ENCODE peak calls at places on chromosomes 6 and 20, in five cellular contexts. Q is K562, A is HepG2, V is GM12878, E is SK-N-SH. J is an unnamed sample.

GRCh38 chr6:167559675-167560479 is 235.0 kb downstream of the TTLL2 start:
- DNase-seq in V (no peak), Q (no peak), E (no peak), A (peak), J (no peak)

GRCh38 chr6:167129588-167129987 is 6.7 kb downstream of the CCR6 start:
- DNase-seq in V (no peak), A (no peak), E (no peak), Q (no peak), J (no peak)

GRCh38 chr6:130851026-130851425 is 23.8 kb downstream of the SMLR1 start:
- DNase-seq in A (no peak), V (no peak), E (no peak), Q (no peak), J (no peak)

GRCh38 chr6:132490024-132490423 is 22.9 kb downstream of the STX7 start:
- DNase-seq in V (no peak), E (no peak), A (no peak), Q (no peak), J (no peak)

GRCh38 chr20:25310268-25310920 is 62.5 kb downstream of the PYGB start:
- DNase-seq in V (peak), A (peak), E (peak), Q (peak), J (peak)

GRCh38 chr6:12024715-12025434 is 12.8 kb downstream of the HIVEP1 start:
- DNase-seq in A (no peak), V (no peak), E (no peak), Q (no peak), J (peak)

GRCh38 chr6:46963626-46964025 is 41.9 kb upstream of the ADGRF5 start:
- DNase-seq in Q (no peak), V (no peak), E (no peak), A (no peak), J (no peak)

GRCh38 chr6:35605600-35605999 is 83.1 kb downstream of the FKBP5 start:
- DNase-seq in E (no peak), V (no peak), A (no peak), Q (no peak), J (no peak)

GRCh38 chr6:27726620-27727023 is 185.6 kb downstream of the OR2B2 start:
- DNase-seq in V (no peak), A (peak), E (no peak), Q (peak), J (peak)

GRCh38 chr6:138973481-138974140 is 14.4 kb downstream of the REPS1 start:
- DNase-seq in A (no peak), V (no peak), Q (no peak), E (no peak), J (peak)

GRCh38 chr6:101404767-101405166 is 11.3 kb downstream of the GRIK2 start:
- DNase-seq in Q (no peak), V (no peak), A (no peak), E (no peak), J (no peak)

GRCh38 chr6:26258199-26258977 is 106.6 kb upstream of the BTN3A2 start:
- DNase-seq in A (peak), Q (peak), E (no peak), V (no peak), J (no peak)

GRCh38 chr6:45169815-45170214 is 158.3 kb upstream of the RUNX2 start:
- DNase-seq in V (no peak), Q (no peak), A (no peak), E (no peak), J (no peak)

GRCh38 chr20:50694379-50695143 is 3.2 kb upstream of the RIPOR3 start:
- DNase-seq in E (no peak), V (no peak), Q (no peak), A (peak), J (peak)

GRCh38 chr6:71979911-71980310 is 93.6 kb downstream of the RIMS1 start:
- DNase-seq in V (no peak), Q (no peak), E (no peak), A (no peak), J (peak)

GRCh38 chr6:11434565-11435326 is 102.8 kb upstream of the TMEM170B start:
- DNase-seq in A (peak), E (no peak), V (no peak), Q (no peak), J (peak)

GRCh38 chr6:26555505-26556262 is 17.5 kb downstream of the HMGN4 start:
- DNase-seq in A (no peak), E (no peak), Q (peak), V (no peak), J (peak)

GRCh38 chr6:99991955-99992354 is 2.1 kb downstream of the MCHR2 start:
- DNase-seq in E (no peak), A (no peak), Q (no peak), V (no peak), J (no peak)

GRCh38 chr6:161038229-161039003 is 46.8 kb downstream of the MAP3K4 start:
- DNase-seq in E (no peak), Q (no peak), V (peak), A (no peak), J (peak)

GRCh38 chr20:10131612-10132345 is 86.9 kb upstream of the SNAP25 start:
- DNase-seq in Q (no peak), A (no peak), V (no peak), E (peak), J (peak)

GRCh38 chr6:41777886-41778285 is 1.8 kb downstream of the FRS3 start:
- DNase-seq in E (no peak), A (no peak), Q (no peak), V (no peak), J (no peak)

GRCh38 chr6:137495652-137496391 is 1.6 kb upstream of the OLIG3 start:
- DNase-seq in A (no peak), Q (no peak), V (no peak), E (no peak), J (no peak)

GRCh38 chr20:35743693-35744491 is 1.8 kb upstream of the RBM39 start:
- DNase-seq in Q (peak), E (no peak), A (peak), V (no peak), J (peak)

GRCh38 chr6:32940656-32941411 is at the start of gene HLA-DMB:
- DNase-seq in Q (peak), V (peak), E (peak), A (peak), J (peak)

GRCh38 chr6:108497883-108498282 is 62.8 kb upstream of the FOXO3 start:
- DNase-seq in Q (peak), E (peak), A (peak), V (no peak), J (peak)

GRCh38 chr6:152457949-152458624 is 179.1 kb downstream of the SYNE1 start:
- DNase-seq in E (no peak), Q (no peak), V (no peak), A (peak), J (peak)

GRCh38 chr6:160379464-160379863 is 31.3 kb downstream of the SLC22A3 start:
- DNase-seq in V (no peak), Q (no peak), E (no peak), A (no peak), J (peak)

GRCh38 chr6:41549673-41550072 is 3.5 kb downstream of the FOXP4 start:
- DNase-seq in Q (no peak), V (no peak), E (no peak), A (no peak), J (no peak)

GRCh38 chr6:44967481-44967880 is 360.6 kb upstream of the RUNX2 start:
- DNase-seq in A (no peak), V (no peak), Q (no peak), E (no peak), J (no peak)

GRCh38 chr6:26054937-26055669 is 32.1 kb upstream of the HFE start:
- DNase-seq in V (peak), E (peak), Q (peak), A (peak), J (peak)

GRCh38 chr6:44177691-44178423 is 19.2 kb downstream of the CAPN11 start:
- DNase-seq in V (no peak), Q (no peak), A (no peak), E (no peak), J (peak)

GRCh38 chr20:17493173-17493572 is 38.0 kb downstream of the BFSP1 start:
- DNase-seq in E (no peak), V (no peak), A (no peak), Q (no peak), J (no peak)

GRCh38 chr6:130148181-130148580 is 74.6 kb downstream of the SAMD3 start:
- DNase-seq in V (no peak), E (no peak), A (no peak), Q (peak), J (no peak)

GRCh38 chr6:129440691-129441090 is 269.3 kb downstream of the ARHGAP18 start:
- DNase-seq in V (no peak), E (no peak), A (no peak), Q (peak), J (peak)

GRCh38 chr6:57162008-57162407 is 10.1 kb upstream of the BAG2 start:
- DNase-seq in V (no peak), Q (no peak), E (no peak), A (no peak), J (peak)

GRCh38 chr20:34473262-34473883 is 42.8 kb upstream of the DYNLRB1 start:
- DNase-seq in A (peak), Q (peak), E (peak), V (no peak), J (peak)

GRCh38 chr6:26025894-26026832 is 61.1 kb upstream of the HFE start:
- DNase-seq in V (peak), E (peak), Q (peak), A (peak), J (peak)

GRCh38 chr6:41278699-41279405 is 7.6 kb downstream of the TREM1 start:
- DNase-seq in V (no peak), A (peak), E (peak), Q (peak), J (peak)

GRCh38 chr6:143792402-143793339 is 50.5 kb upstream of the LTV1 start:
- DNase-seq in A (no peak), Q (peak), V (no peak), E (no peak), J (no peak)

DNA sequence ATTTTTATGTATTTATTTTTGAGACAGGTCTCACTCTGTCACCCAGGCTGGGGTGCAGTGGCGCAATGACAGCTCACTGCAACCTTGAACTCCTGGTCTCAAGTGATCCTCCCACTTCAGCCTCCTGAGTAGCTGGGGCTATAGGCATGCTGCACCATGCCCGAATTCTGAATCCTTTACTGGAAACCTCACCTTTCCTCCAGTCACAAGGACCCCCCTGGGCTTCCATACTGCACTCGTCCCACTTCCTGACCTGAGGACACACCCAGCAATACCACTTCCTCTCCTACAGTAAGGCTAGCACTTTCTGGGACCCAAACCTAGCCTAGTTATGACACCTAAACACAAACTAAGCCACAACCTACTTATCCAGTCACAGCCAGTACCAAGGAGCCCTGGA is 68.3 kb downstream of the FAM217A start:
- DNase-seq in Q (peak), V (no peak), E (no peak), A (peak), J (no peak)
- TF ChIP-seq MXI1 in Q (no peak), V (no peak), E (no peak), A (no peak), J (no peak)

GRCh38 chr20:48335421-48336090 is 492.2 kb downstream of the PREX1 start:
- DNase-seq in Q (no peak), V (no peak), A (no peak), E (no peak), J (no peak)
- TF ChIP-seq MXI1 in Q (no peak), V (no peak), A (no peak), E (no peak), J (no peak)

GRCh38 chr20:59515013-59515905 is 89.1 kb upstream of the PHACTR3 start:
- DNase-seq in Q (peak), V (no peak), A (peak), E (peak), J (peak)
- TF ChIP-seq MXI1 in Q (no peak), V (no peak), A (no peak), E (no peak), J (no peak)

DNA sequence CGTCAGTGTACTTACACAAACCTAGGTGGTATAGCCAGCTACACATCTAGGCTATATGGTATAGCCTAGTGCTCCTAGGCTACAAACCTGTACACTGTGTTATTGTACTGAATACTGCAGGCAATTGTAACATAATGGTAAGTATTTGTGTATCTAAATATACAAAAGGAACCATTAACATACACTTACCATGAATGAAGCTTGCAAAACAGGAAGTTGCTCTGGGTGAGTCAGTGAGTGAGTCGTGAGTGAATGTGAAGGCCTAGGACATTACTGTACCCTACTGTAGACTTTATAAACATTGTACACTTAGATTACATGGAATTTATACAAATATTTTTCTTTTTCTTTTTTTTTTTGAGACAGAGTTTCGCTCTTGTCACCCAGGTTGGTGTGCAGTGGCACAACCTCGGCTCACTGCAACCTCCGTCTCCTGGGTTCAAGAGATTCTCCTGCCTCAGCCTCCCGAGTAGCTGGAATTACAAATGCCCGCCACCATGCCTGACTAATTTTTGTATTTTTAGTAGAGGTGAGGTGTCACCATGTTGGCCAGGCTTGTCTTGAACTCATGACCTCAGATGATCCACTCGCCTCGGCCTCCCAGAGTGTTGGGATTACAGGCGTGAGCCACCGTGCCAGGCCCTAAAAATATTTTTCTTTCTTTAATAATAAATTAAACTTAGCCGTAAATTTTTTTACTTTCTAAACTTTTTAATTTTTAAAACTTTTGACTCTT is 15.4 kb upstream of the KIAA1755 start:
- DNase-seq in V (no peak), E (no peak), Q (peak), A (peak), J (peak)
- TF ChIP-seq MXI1 in V (no peak), E (no peak), Q (no peak), A (no peak), J (no peak)

DNA sequence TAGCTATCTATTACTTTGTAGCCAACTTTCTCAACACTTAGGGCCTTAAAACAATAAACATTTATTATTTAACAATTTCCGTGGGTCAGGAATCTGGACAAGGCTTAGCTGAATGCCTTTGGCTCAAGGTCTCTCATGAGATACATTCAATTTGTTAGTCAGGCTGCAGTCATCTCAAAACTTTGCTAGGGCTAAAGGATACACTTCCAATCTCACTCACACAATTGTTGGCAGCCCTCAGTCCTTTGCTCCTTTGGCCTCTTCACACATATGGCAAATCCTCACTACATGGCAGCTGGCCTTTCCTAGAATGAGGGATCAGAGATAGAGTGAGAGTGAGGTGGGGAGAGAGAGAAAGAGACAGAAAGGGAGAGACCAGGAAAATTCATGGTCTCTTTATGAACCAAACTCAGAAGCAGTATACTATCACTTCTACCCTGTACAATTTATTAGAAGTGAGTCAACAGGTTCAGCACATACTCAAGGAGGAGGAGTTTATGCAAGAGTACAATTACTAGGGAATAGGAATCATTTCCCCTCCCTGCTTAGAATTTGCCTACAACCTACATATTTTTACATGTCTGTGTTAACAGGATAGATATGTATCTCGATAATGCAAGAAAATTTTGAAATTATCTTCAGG is 85.7 kb upstream of the HMGCLL1 start:
- DNase-seq in V (no peak), A (no peak), E (no peak), Q (no peak), J (peak)
- TF ChIP-seq MXI1 in V (no peak), A (no peak), E (no peak), Q (no peak), J (no peak)

GRCh38 chr6:89840538-89840937 is 10.9 kb downstream of the CASP8AP2 start:
- DNase-seq in Q (peak), A (no peak), V (no peak), E (peak), J (peak)

GRCh38 chr6:89842228-89842627 is 12.5 kb downstream of the CASP8AP2 start:
- DNase-seq in E (no peak), V (no peak), A (no peak), Q (no peak), J (peak)

DNA sequence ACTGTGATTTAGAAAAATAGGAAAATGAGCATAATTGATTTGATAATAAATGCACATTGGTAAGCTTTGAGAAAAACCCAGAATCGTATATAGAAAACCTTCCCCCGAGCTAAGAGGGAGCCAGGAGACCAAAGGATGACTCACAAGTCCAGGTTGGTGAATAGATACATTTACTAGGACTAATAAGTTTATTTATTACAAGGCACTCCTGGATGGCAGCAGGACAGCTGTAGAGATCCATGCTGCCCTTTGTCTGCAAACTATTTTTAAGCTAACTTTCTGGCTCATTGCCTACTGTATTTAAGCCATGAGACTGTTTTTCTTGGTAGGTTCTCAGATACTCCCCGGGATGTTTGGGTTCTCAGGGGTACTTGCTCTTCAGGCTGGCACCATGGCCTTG is 13.4 kb downstream of the CASP8AP2 start:
- DNase-seq in E (no peak), Q (no peak), V (no peak), A (no peak), J (peak)
- TF ChIP-seq MXI1 in E (no peak), Q (no peak), V (no peak), A (no peak), J (no peak)